ENCODE peak calls at places on chromosomes 7 and 10, in five cellular contexts. D is heart right ventricle; T is prostate gland; E is effector CD4-positive, alpha-beta T cell; L is NCI-H345. C is an unnamed sample.

GRCh38 chr10:3516626-3517255 is 268.3 kb downstream of the KLF6 start:
- DNase-seq in D (no peak), T (no peak), E (no peak), L (no peak), C (no peak)

GRCh38 chr10:74097776-74098175 is 52.9 kb downstream of the AP3M1 start:
- DNase-seq in D (no peak), T (no peak), E (no peak), L (no peak), C (no peak)

GRCh38 chr10:77800738-77801266 is 125.8 kb downstream of the DLG5 start:
- DNase-seq in D (no peak), T (no peak), E (no peak), L (no peak), C (no peak)

GRCh38 chr7:26345837-26346236 is 54.2 kb downstream of the SNX10 start:
- DNase-seq in D (no peak), T (no peak), E (no peak), L (no peak), C (no peak)

GRCh38 chr7:5450549-5451327 is 27.1 kb upstream of the TNRC18 start:
- DNase-seq in D (peak; percentile 62), T (peak; percentile 56), E (peak; percentile 34), L (peak; percentile 5), C (peak; percentile 58)

GRCh38 chr10:17527530-17528146 is 73.2 kb upstream of the ST8SIA6 start:
- DNase-seq in D (no peak), T (no peak), E (no peak), L (no peak), C (no peak)

GRCh38 chr10:118721005-118721876 is 33.5 kb downstream of the CACUL1 start:
- DNase-seq in D (no peak), T (peak; percentile 57), E (peak; percentile 52), L (peak; percentile 37), C (peak; percentile 74)

GRCh38 chr10:13990392-13990805 is 340.3 kb downstream of the FRMD4A start:
- DNase-seq in D (peak; percentile 42), T (no peak), E (no peak), L (no peak), C (peak; percentile 15)

GRCh38 chr10:89540550-89540949 is 5.2 kb upstream of the SLC16A12 start:
- DNase-seq in D (no peak), T (no peak), E (no peak), L (no peak), C (no peak)

GRCh38 chr10:31320598-31321211 is 1.7 kb downstream of the ZEB1 start:
- DNase-seq in D (peak; percentile 57), T (no peak), E (peak; percentile 26), L (peak; percentile 55), C (no peak)

GRCh38 chr10:58942724-58943123 is 233.7 kb upstream of the PHYHIPL start:
- DNase-seq in D (no peak), T (no peak), E (no peak), L (no peak), C (no peak)

GRCh38 chr7:120407015-120407414 is 134.0 kb downstream of the KCND2 start:
- DNase-seq in D (no peak), T (no peak), E (no peak), L (no peak), C (no peak)

GRCh38 chr7:100132697-100133137 is 6.0 kb downstream of the MBLAC1 start:
- DNase-seq in D (no peak), T (peak; percentile 44), E (peak; percentile 51), L (peak; percentile 66), C (peak; percentile 68)

GRCh38 chr10:21078410-21079329 is 181.6 kb upstream of the NEBL start:
- DNase-seq in D (peak; percentile 42), T (peak; percentile 69), E (no peak), L (peak; percentile 63), C (peak; percentile 75)

GRCh38 chr10:119461923-119462322 is 80.6 kb downstream of the RGS10 start:
- DNase-seq in D (no peak), T (no peak), E (no peak), L (no peak), C (no peak)

GRCh38 chr7:2729893-2730716 is 42.1 kb downstream of the AMZ1 start:
- DNase-seq in D (no peak), T (no peak), E (no peak), L (no peak), C (no peak)

GRCh38 chr10:92965314-92965713 is 95.3 kb upstream of the CYP26C1 start:
- DNase-seq in D (no peak), T (no peak), E (no peak), L (peak; percentile 5), C (no peak)

GRCh38 chr10:69351589-69351988 is 65.1 kb downstream of the TACR2 start:
- DNase-seq in D (no peak), T (no peak), E (no peak), L (no peak), C (no peak)

C was measured in body of pancreas.